ENCODE peak calls at places on chromosomes 13 and 19, in six cellular contexts. One of them, this sample, is unnamed.

GRCh38 chr13:93244141-93244917 is 17.7 kb downstream of the GPC6 start:
- DNase-seq in GM03348: peak; percentile 52
- DNase-seq in T-cell: no peak
- DNase-seq in stimulated activated CD4-positive, alpha-beta T cell treated with anti-CD3 and anti-CD28 coated beads, Interleukin-1b, Interleukin-23, amount 100 ng/mL, for 1 hour: no peak
- DNase-seq in ELR: peak; percentile 55
- DNase-seq in Calu3: no peak
- DNase-seq in this sample: peak; percentile 1

GRCh38 chr13:89899302-89900103 is 1448.0 kb upstream of the MIR17HG start:
- DNase-seq in stimulated activated CD4-positive, alpha-beta T cell treated with anti-CD3 and anti-CD28 coated beads, Interleukin-1b, Interleukin-23, amount 100 ng/mL, for 1 hour: no peak
- DNase-seq in GM03348: no peak
- DNase-seq in T-cell: no peak
- DNase-seq in ELR: no peak
- DNase-seq in Calu3: no peak
- DNase-seq in this sample: no peak

GRCh38 chr13:26621731-26622401 is 64.4 kb downstream of the WASF3 start:
- DNase-seq in Calu3: no peak
- DNase-seq in GM03348: no peak
- DNase-seq in ELR: no peak
- DNase-seq in T-cell: no peak
- DNase-seq in stimulated activated CD4-positive, alpha-beta T cell treated with anti-CD3 and anti-CD28 coated beads, Interleukin-1b, Interleukin-23, amount 100 ng/mL, for 1 hour: no peak
- DNase-seq in this sample: no peak

GRCh38 chr19:58217607-58218391 is 10.9 kb upstream of the ZNF544 start:
- DNase-seq in T-cell: no peak
- DNase-seq in Calu3: no peak
- DNase-seq in GM03348: no peak
- DNase-seq in ELR: no peak
- DNase-seq in stimulated activated CD4-positive, alpha-beta T cell treated with anti-CD3 and anti-CD28 coated beads, Interleukin-1b, Interleukin-23, amount 100 ng/mL, for 1 hour: no peak
- DNase-seq in this sample: no peak

GRCh38 chr13:42396501-42396900 is 124.5 kb downstream of the AKAP11 start:
- DNase-seq in stimulated activated CD4-positive, alpha-beta T cell treated with anti-CD3 and anti-CD28 coated beads, Interleukin-1b, Interleukin-23, amount 100 ng/mL, for 1 hour: no peak
- DNase-seq in ELR: no peak
- DNase-seq in Calu3: no peak
- DNase-seq in GM03348: no peak
- DNase-seq in T-cell: peak; percentile 12
- DNase-seq in this sample: no peak

GRCh38 chr13:39603424-39603947 is 493 bp upstream of the LHFPL6 start:
- DNase-seq in Calu3: no peak
- DNase-seq in ELR: peak; percentile 70
- DNase-seq in stimulated activated CD4-positive, alpha-beta T cell treated with anti-CD3 and anti-CD28 coated beads, Interleukin-1b, Interleukin-23, amount 100 ng/mL, for 1 hour: no peak
- DNase-seq in GM03348: peak; percentile 47
- DNase-seq in T-cell: no peak
- DNase-seq in this sample: peak; percentile 6

GRCh38 chr13:47298506-47298905 is 401.7 kb upstream of the HTR2A start:
- DNase-seq in GM03348: no peak
- DNase-seq in ELR: peak; percentile 36
- DNase-seq in T-cell: no peak
- DNase-seq in Calu3: no peak
- DNase-seq in stimulated activated CD4-positive, alpha-beta T cell treated with anti-CD3 and anti-CD28 coated beads, Interleukin-1b, Interleukin-23, amount 100 ng/mL, for 1 hour: no peak
- DNase-seq in this sample: no peak

GRCh38 chr13:79779761-79780160 is 298.8 kb downstream of the NDFIP2 start:
- DNase-seq in ELR: peak; percentile 16
- DNase-seq in Calu3: no peak
- DNase-seq in stimulated activated CD4-positive, alpha-beta T cell treated with anti-CD3 and anti-CD28 coated beads, Interleukin-1b, Interleukin-23, amount 100 ng/mL, for 1 hour: no peak
- DNase-seq in GM03348: peak; percentile 69
- DNase-seq in T-cell: no peak
- DNase-seq in this sample: peak; percentile 33

GRCh38 chr19:37977992-37978391 is 71.0 kb downstream of the SIPA1L3 start:
- DNase-seq in Calu3: no peak
- DNase-seq in stimulated activated CD4-positive, alpha-beta T cell treated with anti-CD3 and anti-CD28 coated beads, Interleukin-1b, Interleukin-23, amount 100 ng/mL, for 1 hour: no peak
- DNase-seq in GM03348: peak; percentile 45
- DNase-seq in T-cell: no peak
- DNase-seq in ELR: peak; percentile 73
- DNase-seq in this sample: peak; percentile 45

GRCh38 chr13:24243311-24243710 is 66.1 kb upstream of the C1QTNF9 start:
- DNase-seq in GM03348: no peak
- DNase-seq in stimulated activated CD4-positive, alpha-beta T cell treated with anti-CD3 and anti-CD28 coated beads, Interleukin-1b, Interleukin-23, amount 100 ng/mL, for 1 hour: no peak
- DNase-seq in ELR: no peak
- DNase-seq in Calu3: no peak
- DNase-seq in T-cell: no peak
- DNase-seq in this sample: no peak

GRCh38 chr19:4130635-4131438 is 6.9 kb upstream of the MAP2K2 start:
- DNase-seq in GM03348: peak; percentile 50
- DNase-seq in T-cell: no peak
- DNase-seq in stimulated activated CD4-positive, alpha-beta T cell treated with anti-CD3 and anti-CD28 coated beads, Interleukin-1b, Interleukin-23, amount 100 ng/mL, for 1 hour: no peak
- DNase-seq in Calu3: peak; percentile 34
- DNase-seq in ELR: peak; percentile 76
- DNase-seq in this sample: no peak

GRCh38 chr13:111117289-111117688 is 2.2 kb downstream of the ARHGEF7 start:
- DNase-seq in stimulated activated CD4-positive, alpha-beta T cell treated with anti-CD3 and anti-CD28 coated beads, Interleukin-1b, Interleukin-23, amount 100 ng/mL, for 1 hour: no peak
- DNase-seq in GM03348: no peak
- DNase-seq in Calu3: no peak
- DNase-seq in ELR: no peak
- DNase-seq in T-cell: no peak
- DNase-seq in this sample: no peak

GRCh38 chr13:70905035-70905434 is 796.8 kb upstream of the KLHL1 start:
- DNase-seq in Calu3: no peak
- DNase-seq in stimulated activated CD4-positive, alpha-beta T cell treated with anti-CD3 and anti-CD28 coated beads, Interleukin-1b, Interleukin-23, amount 100 ng/mL, for 1 hour: no peak
- DNase-seq in GM03348: no peak
- DNase-seq in ELR: no peak
- DNase-seq in T-cell: no peak
- DNase-seq in this sample: no peak

GRCh38 chr19:55340784-55341147 is 1.1 kb downstream of the KMT5C start:
- DNase-seq in T-cell: no peak
- DNase-seq in stimulated activated CD4-positive, alpha-beta T cell treated with anti-CD3 and anti-CD28 coated beads, Interleukin-1b, Interleukin-23, amount 100 ng/mL, for 1 hour: no peak
- DNase-seq in GM03348: no peak
- DNase-seq in Calu3: peak; percentile 32
- DNase-seq in ELR: peak; percentile 40
- DNase-seq in this sample: peak; percentile 13

GRCh38 chr19:56875717-56876116 is 35.2 kb upstream of the PEG3 start:
- DNase-seq in Calu3: no peak
- DNase-seq in ELR: no peak
- DNase-seq in stimulated activated CD4-positive, alpha-beta T cell treated with anti-CD3 and anti-CD28 coated beads, Interleukin-1b, Interleukin-23, amount 100 ng/mL, for 1 hour: no peak
- DNase-seq in T-cell: no peak
- DNase-seq in GM03348: no peak
- DNase-seq in this sample: no peak

GRCh38 chr13:97440598-97440997 is 6.6 kb downstream of the RAP2A start:
- DNase-seq in GM03348: no peak
- DNase-seq in ELR: no peak
- DNase-seq in T-cell: no peak
- DNase-seq in Calu3: no peak
- DNase-seq in stimulated activated CD4-positive, alpha-beta T cell treated with anti-CD3 and anti-CD28 coated beads, Interleukin-1b, Interleukin-23, amount 100 ng/mL, for 1 hour: no peak
- DNase-seq in this sample: no peak

GRCh38 chr13:33185853-33186252 is 99.7 kb downstream of the STARD13 start:
- DNase-seq in ELR: no peak
- DNase-seq in stimulated activated CD4-positive, alpha-beta T cell treated with anti-CD3 and anti-CD28 coated beads, Interleukin-1b, Interleukin-23, amount 100 ng/mL, for 1 hour: no peak
- DNase-seq in Calu3: no peak
- DNase-seq in GM03348: no peak
- DNase-seq in T-cell: no peak
- DNase-seq in this sample: no peak